ENCODE peak calls at places on chromosomes 5 and 9, in eight cellular contexts. R is GM12891, T is spleen, Y is breast epithelium, V is SK-N-SH, C is GM12892, U is upper lobe of left lung, M is HL-60. S is an unnamed sample.

GRCh38 chr9:98251554-98251953 is 3.9 kb downstream of the TBC1D2 start:
- DNase-seq in U (peak), R (no peak), T (no peak), Y (no peak), C (no peak), M (no peak), V (no peak), S (no peak)

GRCh38 chr9:38355115-38355514 is 37.4 kb upstream of the ALDH1B1 start:
- DNase-seq in V (no peak), T (no peak), R (no peak), U (no peak), Y (no peak), M (no peak), C (no peak), S (no peak)

GRCh38 chr9:124263800-124264426 is 6.2 kb downstream of the NEK6 start:
- DNase-seq in R (no peak), V (no peak), M (no peak), Y (no peak), T (peak), U (no peak), C (no peak), S (no peak)

GRCh38 chr5:178602752-178603151 is 12.6 kb upstream of the COL23A1 start:
- DNase-seq in R (no peak), U (no peak), M (no peak), C (no peak), V (no peak), T (no peak), Y (no peak), S (no peak)

GRCh38 chr5:95924720-95925119 is 36.9 kb downstream of the ELL2 start:
- DNase-seq in M (peak), C (no peak), R (no peak), V (no peak), Y (no peak), U (no peak), T (no peak), S (peak)

GRCh38 chr5:176779537-176779936 is 30.8 kb upstream of the UNC5A start:
- DNase-seq in V (no peak), U (no peak), T (peak), M (no peak), C (no peak), R (no peak), Y (peak), S (no peak)

GRCh38 chr5:72512179-72512860 is 5.1 kb upstream of the ZNF366 start:
- DNase-seq in V (no peak), R (no peak), M (no peak), U (no peak), Y (no peak), T (no peak), C (no peak), S (no peak)

GRCh38 chr9:130191068-130191748 is 19.0 kb downstream of the NCS1 start:
- DNase-seq in C (no peak), V (peak), M (no peak), Y (no peak), R (no peak), U (no peak), T (no peak), S (no peak)

GRCh38 chr9:120337131-120337530 is 242.8 kb downstream of the CDK5RAP2 start:
- DNase-seq in R (no peak), T (no peak), M (no peak), Y (no peak), V (no peak), U (no peak), C (no peak), S (no peak)

GRCh38 chr5:112846556-112846955 is 14.5 kb upstream of the SRP19 start:
- DNase-seq in R (no peak), U (no peak), M (no peak), T (no peak), V (no peak), Y (no peak), C (no peak), S (no peak)
- TF ChIP-seq POLR2AphosphoS5 in R (no peak), U (no peak), M (no peak), T (no peak), V (no peak), Y (no peak), C (no peak), S (no peak)

GRCh38 chr5:125409101-125409495 is 662.7 kb upstream of the ZNF608 start:
- DNase-seq in V (no peak), Y (no peak), T (no peak), U (no peak), R (no peak), M (no peak), C (no peak), S (no peak)

GRCh38 chr5:125409496-125410351 is 663.3 kb upstream of the ZNF608 start:
- DNase-seq in C (no peak), M (no peak), V (no peak), R (no peak), U (no peak), Y (no peak), T (no peak), S (peak)

GRCh38 chr5:125410501-125411162 is 664.2 kb upstream of the ZNF608 start:
- DNase-seq in R (no peak), M (no peak), C (no peak), V (peak), T (no peak), U (no peak), Y (no peak), S (no peak)

GRCh38 chr5:125411163-125412050 is 665.0 kb upstream of the ZNF608 start:
- DNase-seq in R (no peak), C (no peak), T (no peak), V (no peak), Y (no peak), U (no peak), M (no peak), S (peak)

GRCh38 chr5:125408582-125409069 is 662.2 kb upstream of the ZNF608 start:
- DNase-seq in V (no peak), M (no peak), U (no peak), C (no peak), Y (no peak), T (no peak), R (no peak), S (no peak)
- TF ChIP-seq POLR2AphosphoS5 in V (peak), M (no peak), U (no peak), C (no peak), Y (no peak), T (no peak), R (no peak), S (no peak)

GRCh38 chr9:110047955-110048472 is 159.9 kb downstream of the C9orf152 start:
- DNase-seq in U (peak), Y (no peak), T (peak), C (peak), V (peak), M (no peak), R (peak), S (no peak)
- TF ChIP-seq POLR2AphosphoS5 in U (no peak), Y (no peak), T (no peak), C (peak), V (no peak), M (no peak), R (peak), S (no peak)

GRCh38 chr9:127165096-127165495 is 42.7 kb upstream of the ANGPTL2 start:
- DNase-seq in R (no peak), U (no peak), Y (no peak), C (no peak), T (no peak), M (no peak), V (no peak), S (no peak)

GRCh38 chr9:127168756-127169506 is 46.5 kb upstream of the ANGPTL2 start:
- DNase-seq in T (no peak), M (no peak), U (no peak), R (no peak), V (no peak), Y (no peak), C (no peak), S (no peak)

GRCh38 chr9:127167560-127168326 is 45.3 kb upstream of the ANGPTL2 start:
- DNase-seq in C (no peak), U (no peak), T (no peak), R (no peak), Y (no peak), M (no peak), V (no peak), S (no peak)

GRCh38 chr9:127166111-127166510 is 43.7 kb upstream of the ANGPTL2 start:
- DNase-seq in U (no peak), C (no peak), T (no peak), Y (no peak), V (no peak), M (no peak), R (no peak), S (no peak)

GRCh38 chr9:127166651-127167524 is 44.5 kb upstream of the ANGPTL2 start:
- DNase-seq in M (no peak), Y (no peak), T (peak), R (peak), C (peak), V (no peak), U (no peak), S (no peak)
- TF ChIP-seq POLR2AphosphoS5 in M (no peak), Y (no peak), T (no peak), R (no peak), C (peak), V (no peak), U (no peak), S (no peak)

GRCh38 chr9:137303031-137303892 is 1.2 kb upstream of the NRARP start:
- DNase-seq in U (peak), Y (no peak), R (no peak), C (no peak), T (no peak), V (peak), M (no peak), S (peak)
- TF ChIP-seq POLR2AphosphoS5 in U (no peak), Y (no peak), R (no peak), C (no peak), T (no peak), V (no peak), M (no peak), S (peak)

GRCh38 chr5:1315709-1316587 is 21.1 kb upstream of the TERT start:
- DNase-seq in M (no peak), U (peak), V (no peak), T (peak), C (peak), Y (peak), R (peak), S (peak)
- TF ChIP-seq POLR2AphosphoS5 in M (no peak), U (no peak), V (no peak), T (peak), C (peak), Y (peak), R (peak), S (peak)

GRCh38 chr5:32352685-32353084 is 39.9 kb upstream of the MTMR12 start:
- DNase-seq in Y (no peak), U (no peak), T (no peak), C (no peak), M (no peak), V (no peak), R (no peak), S (no peak)
- TF ChIP-seq POLR2AphosphoS5 in Y (no peak), U (no peak), T (peak), C (no peak), M (no peak), V (peak), R (no peak), S (no peak)

DNA sequence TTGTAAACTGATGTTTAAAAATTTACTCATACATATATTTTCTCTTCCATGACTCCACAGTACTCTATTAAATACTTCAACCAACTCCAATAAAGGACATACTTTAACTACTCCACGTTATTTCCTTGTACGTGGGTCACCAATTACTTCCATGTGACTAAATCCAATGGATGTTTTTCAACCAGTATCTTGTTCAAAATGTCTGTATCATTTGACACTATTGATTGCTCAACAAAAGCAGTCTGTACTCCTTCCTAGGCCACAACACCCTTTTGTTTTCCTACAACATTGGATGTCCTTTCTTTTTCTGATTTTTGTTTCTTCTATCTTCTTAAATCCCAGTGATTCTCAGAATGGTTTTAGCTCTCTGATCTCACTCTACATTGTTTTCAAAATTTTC is 943.7 kb downstream of the EFNA5 start:
- DNase-seq in T (no peak), U (no peak), V (no peak), R (no peak), M (no peak), C (no peak), Y (no peak), S (no peak)
- TF ChIP-seq POLR2AphosphoS5 in T (no peak), U (no peak), V (no peak), R (no peak), M (no peak), C (no peak), Y (no peak), S (no peak)

DNA sequence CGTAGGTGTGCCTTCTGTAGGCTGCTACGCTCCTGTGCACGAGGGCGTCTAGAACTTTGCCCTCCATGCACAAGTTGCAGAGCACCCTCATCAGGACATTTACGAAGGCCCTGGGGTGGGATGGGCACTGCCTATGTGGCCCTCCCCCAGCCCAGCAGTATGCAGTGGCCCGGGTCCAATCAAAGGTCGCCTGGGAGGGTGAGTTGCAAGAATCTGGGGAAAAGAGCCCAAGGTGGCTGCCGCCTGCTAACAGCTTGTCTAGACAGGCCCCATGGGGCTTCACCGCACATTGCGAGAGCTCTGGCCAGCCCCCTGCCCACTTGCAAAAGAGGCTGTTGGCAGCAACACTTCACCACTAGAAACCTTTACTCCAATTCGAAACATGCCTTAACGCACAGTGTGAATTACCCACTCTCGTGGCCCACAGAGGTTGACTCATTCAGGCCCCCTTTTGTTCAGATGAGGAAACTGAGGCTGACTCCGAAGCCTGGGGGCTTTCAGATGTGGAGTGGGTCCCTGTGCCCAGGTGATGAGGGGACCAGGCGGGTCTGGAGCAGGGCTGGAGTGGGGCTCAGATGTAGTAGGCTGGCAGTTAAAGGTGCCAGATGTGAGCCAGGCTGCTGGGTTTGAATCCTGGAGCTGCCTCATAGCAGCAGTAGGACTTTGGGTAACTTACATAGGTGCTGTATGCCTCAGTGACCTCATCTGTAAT is 31.8 kb upstream of the IL17B start:
- DNase-seq in R (no peak), M (no peak), U (no peak), Y (no peak), V (no peak), C (no peak), T (no peak), S (no peak)
- TF ChIP-seq POLR2AphosphoS5 in R (no peak), M (no peak), U (no peak), Y (no peak), V (no peak), C (no peak), T (no peak), S (no peak)